ENCODE peak calls at places on chromosomes 2 and 18, in ten cellular contexts. One of them, this sample, is unnamed.

GRCh38 chr2:230828272-230828961 is 36.3 kb upstream of the ITM2C start:
- DNase-seq in stomach: peak
- DNase-seq in activated naive CD8-positive, alpha-beta T cell treated with anti-CD3 and anti-CD28 coated beads for 36 hours: peak
- DNase-seq in lung: no peak
- DNase-seq in foreskin keratinocyte: no peak
- DNase-seq in HFFc6: no peak
- DNase-seq in NCI-H774: no peak
- DNase-seq in A172: no peak
- DNase-seq in dermis blood vessel endothelial cell: no peak
- DNase-seq in AG10803: no peak
- DNase-seq in this sample: no peak

GRCh38 chr2:33262097-33262496 is 214.4 kb upstream of the RASGRP3 start:
- DNase-seq in AG10803: peak
- DNase-seq in dermis blood vessel endothelial cell: no peak
- DNase-seq in A172: no peak
- DNase-seq in NCI-H774: no peak
- DNase-seq in activated naive CD8-positive, alpha-beta T cell treated with anti-CD3 and anti-CD28 coated beads for 36 hours: no peak
- DNase-seq in lung: no peak
- DNase-seq in foreskin keratinocyte: no peak
- DNase-seq in HFFc6: no peak
- DNase-seq in stomach: no peak
- DNase-seq in this sample: no peak

GRCh38 chr2:66888791-66889631 is 454.1 kb downstream of the MEIS1 start:
- DNase-seq in A172: peak
- DNase-seq in NCI-H774: no peak
- DNase-seq in activated naive CD8-positive, alpha-beta T cell treated with anti-CD3 and anti-CD28 coated beads for 36 hours: no peak
- DNase-seq in foreskin keratinocyte: peak
- DNase-seq in lung: no peak
- DNase-seq in stomach: no peak
- DNase-seq in HFFc6: peak
- DNase-seq in AG10803: peak
- DNase-seq in dermis blood vessel endothelial cell: no peak
- DNase-seq in this sample: peak

GRCh38 chr2:225735844-225736243 is 336.3 kb downstream of the NYAP2 start:
- DNase-seq in A172: peak
- DNase-seq in NCI-H774: no peak
- DNase-seq in HFFc6: peak
- DNase-seq in AG10803: peak
- DNase-seq in foreskin keratinocyte: peak
- DNase-seq in activated naive CD8-positive, alpha-beta T cell treated with anti-CD3 and anti-CD28 coated beads for 36 hours: no peak
- DNase-seq in lung: no peak
- DNase-seq in dermis blood vessel endothelial cell: no peak
- DNase-seq in stomach: no peak
- DNase-seq in this sample: peak

GRCh38 chr2:1538663-1539062 is 125.4 kb downstream of the TPO start:
- DNase-seq in dermis blood vessel endothelial cell: peak
- DNase-seq in stomach: no peak
- DNase-seq in NCI-H774: no peak
- DNase-seq in A172: peak
- DNase-seq in AG10803: peak
- DNase-seq in foreskin keratinocyte: no peak
- DNase-seq in HFFc6: peak
- DNase-seq in activated naive CD8-positive, alpha-beta T cell treated with anti-CD3 and anti-CD28 coated beads for 36 hours: peak
- DNase-seq in lung: no peak
- DNase-seq in this sample: no peak

GRCh38 chr2:72891091-72891818 is 4.0 kb downstream of the SPR start:
- DNase-seq in NCI-H774: no peak
- DNase-seq in activated naive CD8-positive, alpha-beta T cell treated with anti-CD3 and anti-CD28 coated beads for 36 hours: no peak
- DNase-seq in AG10803: no peak
- DNase-seq in dermis blood vessel endothelial cell: no peak
- DNase-seq in stomach: no peak
- DNase-seq in lung: no peak
- DNase-seq in HFFc6: no peak
- DNase-seq in A172: no peak
- DNase-seq in foreskin keratinocyte: no peak
- DNase-seq in this sample: no peak

GRCh38 chr2:134216152-134216829 is 37.6 kb upstream of the MGAT5 start:
- DNase-seq in foreskin keratinocyte: peak
- DNase-seq in NCI-H774: no peak
- DNase-seq in HFFc6: no peak
- DNase-seq in A172: no peak
- DNase-seq in dermis blood vessel endothelial cell: no peak
- DNase-seq in stomach: no peak
- DNase-seq in lung: no peak
- DNase-seq in activated naive CD8-positive, alpha-beta T cell treated with anti-CD3 and anti-CD28 coated beads for 36 hours: no peak
- DNase-seq in AG10803: no peak
- DNase-seq in this sample: no peak

GRCh38 chr2:149040451-149040850 is 2.0 kb downstream of the LYPD6B start:
- DNase-seq in lung: no peak
- DNase-seq in dermis blood vessel endothelial cell: peak
- DNase-seq in foreskin keratinocyte: no peak
- DNase-seq in HFFc6: no peak
- DNase-seq in activated naive CD8-positive, alpha-beta T cell treated with anti-CD3 and anti-CD28 coated beads for 36 hours: peak
- DNase-seq in A172: no peak
- DNase-seq in NCI-H774: no peak
- DNase-seq in AG10803: no peak
- DNase-seq in stomach: no peak
- DNase-seq in this sample: no peak

GRCh38 chr18:8842506-8842905 is 137.2 kb downstream of the MTCL1 start:
- DNase-seq in stomach: no peak
- DNase-seq in dermis blood vessel endothelial cell: no peak
- DNase-seq in foreskin keratinocyte: no peak
- DNase-seq in AG10803: no peak
- DNase-seq in activated naive CD8-positive, alpha-beta T cell treated with anti-CD3 and anti-CD28 coated beads for 36 hours: no peak
- DNase-seq in lung: no peak
- DNase-seq in HFFc6: no peak
- DNase-seq in A172: no peak
- DNase-seq in NCI-H774: no peak
- DNase-seq in this sample: no peak

GRCh38 chr2:135096665-135097446 is 44.8 kb downstream of the RAB3GAP1 start:
- DNase-seq in NCI-H774: no peak
- DNase-seq in dermis blood vessel endothelial cell: no peak
- DNase-seq in activated naive CD8-positive, alpha-beta T cell treated with anti-CD3 and anti-CD28 coated beads for 36 hours: no peak
- DNase-seq in HFFc6: no peak
- DNase-seq in stomach: no peak
- DNase-seq in AG10803: no peak
- DNase-seq in lung: no peak
- DNase-seq in A172: no peak
- DNase-seq in foreskin keratinocyte: peak
- DNase-seq in this sample: no peak

GRCh38 chr18:3607309-3608098 is 157.5 kb downstream of the TGIF1 start:
- DNase-seq in activated naive CD8-positive, alpha-beta T cell treated with anti-CD3 and anti-CD28 coated beads for 36 hours: no peak
- DNase-seq in lung: no peak
- DNase-seq in NCI-H774: no peak
- DNase-seq in AG10803: no peak
- DNase-seq in foreskin keratinocyte: no peak
- DNase-seq in dermis blood vessel endothelial cell: no peak
- DNase-seq in stomach: no peak
- DNase-seq in HFFc6: no peak
- DNase-seq in A172: no peak
- DNase-seq in this sample: no peak

GRCh38 chr18:27839141-27839540 is 337.8 kb downstream of the CDH2 start:
- DNase-seq in foreskin keratinocyte: peak
- DNase-seq in NCI-H774: no peak
- DNase-seq in lung: no peak
- DNase-seq in dermis blood vessel endothelial cell: peak
- DNase-seq in AG10803: peak
- DNase-seq in HFFc6: peak
- DNase-seq in A172: peak
- DNase-seq in stomach: no peak
- DNase-seq in activated naive CD8-positive, alpha-beta T cell treated with anti-CD3 and anti-CD28 coated beads for 36 hours: no peak
- DNase-seq in this sample: no peak

GRCh38 chr2:40150206-40150765 is 301.6 kb downstream of the SLC8A1 start:
- DNase-seq in HFFc6: no peak
- DNase-seq in A172: no peak
- DNase-seq in dermis blood vessel endothelial cell: no peak
- DNase-seq in foreskin keratinocyte: no peak
- DNase-seq in lung: no peak
- DNase-seq in stomach: no peak
- DNase-seq in NCI-H774: no peak
- DNase-seq in AG10803: no peak
- DNase-seq in activated naive CD8-positive, alpha-beta T cell treated with anti-CD3 and anti-CD28 coated beads for 36 hours: no peak
- DNase-seq in this sample: no peak

GRCh38 chr2:237868631-237869356 is 9.4 kb downstream of the RAMP1 start:
- DNase-seq in A172: no peak
- DNase-seq in lung: no peak
- DNase-seq in activated naive CD8-positive, alpha-beta T cell treated with anti-CD3 and anti-CD28 coated beads for 36 hours: no peak
- DNase-seq in HFFc6: no peak
- DNase-seq in stomach: no peak
- DNase-seq in dermis blood vessel endothelial cell: no peak
- DNase-seq in foreskin keratinocyte: no peak
- DNase-seq in AG10803: peak
- DNase-seq in NCI-H774: no peak
- DNase-seq in this sample: no peak

GRCh38 chr2:144464730-144465129 is 55.2 kb downstream of the ZEB2 start:
- DNase-seq in NCI-H774: peak
- DNase-seq in HFFc6: no peak
- DNase-seq in stomach: no peak
- DNase-seq in foreskin keratinocyte: no peak
- DNase-seq in A172: no peak
- DNase-seq in lung: no peak
- DNase-seq in activated naive CD8-positive, alpha-beta T cell treated with anti-CD3 and anti-CD28 coated beads for 36 hours: no peak
- DNase-seq in dermis blood vessel endothelial cell: no peak
- DNase-seq in AG10803: no peak
- DNase-seq in this sample: no peak

GRCh38 chr2:240898731-240899467 is 2.9 kb upstream of the MAB21L4 start:
- DNase-seq in lung: no peak
- DNase-seq in foreskin keratinocyte: no peak
- DNase-seq in stomach: no peak
- DNase-seq in NCI-H774: no peak
- DNase-seq in HFFc6: no peak
- DNase-seq in activated naive CD8-positive, alpha-beta T cell treated with anti-CD3 and anti-CD28 coated beads for 36 hours: no peak
- DNase-seq in AG10803: no peak
- DNase-seq in dermis blood vessel endothelial cell: no peak
- DNase-seq in A172: no peak
- DNase-seq in this sample: no peak

GRCh38 chr2:233976087-233976486 is 58.9 kb downstream of the TRPM8 start:
- DNase-seq in AG10803: no peak
- DNase-seq in activated naive CD8-positive, alpha-beta T cell treated with anti-CD3 and anti-CD28 coated beads for 36 hours: no peak
- DNase-seq in dermis blood vessel endothelial cell: no peak
- DNase-seq in stomach: no peak
- DNase-seq in lung: no peak
- DNase-seq in HFFc6: no peak
- DNase-seq in NCI-H774: no peak
- DNase-seq in foreskin keratinocyte: no peak
- DNase-seq in A172: no peak
- DNase-seq in this sample: no peak

GRCh38 chr2:8309131-8309530 is 372.7 kb upstream of the ID2 start:
- DNase-seq in NCI-H774: no peak
- DNase-seq in dermis blood vessel endothelial cell: no peak
- DNase-seq in foreskin keratinocyte: no peak
- DNase-seq in activated naive CD8-positive, alpha-beta T cell treated with anti-CD3 and anti-CD28 coated beads for 36 hours: no peak
- DNase-seq in lung: no peak
- DNase-seq in AG10803: no peak
- DNase-seq in stomach: no peak
- DNase-seq in A172: no peak
- DNase-seq in HFFc6: no peak
- DNase-seq in this sample: no peak

GRCh38 chr2:65630643-65631042 is 198.2 kb upstream of the SPRED2 start:
- DNase-seq in foreskin keratinocyte: peak
- DNase-seq in activated naive CD8-positive, alpha-beta T cell treated with anti-CD3 and anti-CD28 coated beads for 36 hours: no peak
- DNase-seq in A172: peak
- DNase-seq in stomach: no peak
- DNase-seq in dermis blood vessel endothelial cell: no peak
- DNase-seq in AG10803: peak
- DNase-seq in HFFc6: peak
- DNase-seq in NCI-H774: no peak
- DNase-seq in lung: no peak
- DNase-seq in this sample: peak

GRCh38 chr18:39627936-39628335 is 2062.3 kb upstream of the CELF4 start:
- DNase-seq in A172: no peak
- DNase-seq in AG10803: no peak
- DNase-seq in NCI-H774: no peak
- DNase-seq in stomach: no peak
- DNase-seq in activated naive CD8-positive, alpha-beta T cell treated with anti-CD3 and anti-CD28 coated beads for 36 hours: no peak
- DNase-seq in HFFc6: no peak
- DNase-seq in foreskin keratinocyte: no peak
- DNase-seq in dermis blood vessel endothelial cell: no peak
- DNase-seq in lung: no peak
- DNase-seq in this sample: no peak

GRCh38 chr18:43396266-43396665 is 119.0 kb upstream of the SYT4 start:
- DNase-seq in stomach: no peak
- DNase-seq in activated naive CD8-positive, alpha-beta T cell treated with anti-CD3 and anti-CD28 coated beads for 36 hours: no peak
- DNase-seq in lung: no peak
- DNase-seq in foreskin keratinocyte: no peak
- DNase-seq in NCI-H774: no peak
- DNase-seq in HFFc6: peak
- DNase-seq in A172: no peak
- DNase-seq in dermis blood vessel endothelial cell: no peak
- DNase-seq in AG10803: no peak
- DNase-seq in this sample: no peak

GRCh38 chr2:160334028-160334729 is 134.1 kb upstream of the ITGB6 start:
- DNase-seq in lung: no peak
- DNase-seq in HFFc6: peak
- DNase-seq in foreskin keratinocyte: no peak
- DNase-seq in activated naive CD8-positive, alpha-beta T cell treated with anti-CD3 and anti-CD28 coated beads for 36 hours: no peak
- DNase-seq in dermis blood vessel endothelial cell: peak
- DNase-seq in A172: no peak
- DNase-seq in NCI-H774: no peak
- DNase-seq in stomach: no peak
- DNase-seq in AG10803: peak
- DNase-seq in this sample: no peak

GRCh38 chr18:14928396-14928795 is 180.4 kb downstream of the ANKRD30B start:
- DNase-seq in activated naive CD8-positive, alpha-beta T cell treated with anti-CD3 and anti-CD28 coated beads for 36 hours: no peak
- DNase-seq in HFFc6: no peak
- DNase-seq in stomach: no peak
- DNase-seq in dermis blood vessel endothelial cell: no peak
- DNase-seq in lung: no peak
- DNase-seq in NCI-H774: no peak
- DNase-seq in foreskin keratinocyte: no peak
- DNase-seq in A172: no peak
- DNase-seq in AG10803: no peak
- DNase-seq in this sample: no peak

GRCh38 chr2:149068996-149069888 is 30.7 kb downstream of the LYPD6B start:
- DNase-seq in lung: no peak
- DNase-seq in A172: peak
- DNase-seq in stomach: no peak
- DNase-seq in dermis blood vessel endothelial cell: no peak
- DNase-seq in activated naive CD8-positive, alpha-beta T cell treated with anti-CD3 and anti-CD28 coated beads for 36 hours: no peak
- DNase-seq in NCI-H774: no peak
- DNase-seq in HFFc6: peak
- DNase-seq in foreskin keratinocyte: no peak
- DNase-seq in AG10803: peak
- DNase-seq in this sample: no peak

GRCh38 chr2:157853211-157853610 is 22.9 kb downstream of the ACVR1 start:
- DNase-seq in HFFc6: no peak
- DNase-seq in foreskin keratinocyte: no peak
- DNase-seq in lung: no peak
- DNase-seq in AG10803: no peak
- DNase-seq in activated naive CD8-positive, alpha-beta T cell treated with anti-CD3 and anti-CD28 coated beads for 36 hours: no peak
- DNase-seq in NCI-H774: no peak
- DNase-seq in stomach: no peak
- DNase-seq in A172: no peak
- DNase-seq in dermis blood vessel endothelial cell: peak
- DNase-seq in this sample: no peak

GRCh38 chr2:17184512-17184911 is 333.7 kb downstream of the RAD51AP2 start:
- DNase-seq in AG10803: no peak
- DNase-seq in stomach: no peak
- DNase-seq in activated naive CD8-positive, alpha-beta T cell treated with anti-CD3 and anti-CD28 coated beads for 36 hours: no peak
- DNase-seq in dermis blood vessel endothelial cell: no peak
- DNase-seq in A172: no peak
- DNase-seq in HFFc6: no peak
- DNase-seq in NCI-H774: no peak
- DNase-seq in foreskin keratinocyte: no peak
- DNase-seq in lung: no peak
- DNase-seq in this sample: no peak

GRCh38 chr2:37599688-37600525 is 71.5 kb downstream of the CDC42EP3 start:
- DNase-seq in stomach: peak
- DNase-seq in foreskin keratinocyte: no peak
- DNase-seq in HFFc6: no peak
- DNase-seq in A172: no peak
- DNase-seq in AG10803: no peak
- DNase-seq in NCI-H774: no peak
- DNase-seq in dermis blood vessel endothelial cell: no peak
- DNase-seq in activated naive CD8-positive, alpha-beta T cell treated with anti-CD3 and anti-CD28 coated beads for 36 hours: peak
- DNase-seq in lung: no peak
- DNase-seq in this sample: peak

GRCh38 chr2:121596221-121597080 is 52.8 kb downstream of the CLASP1 start:
- DNase-seq in HFFc6: peak
- DNase-seq in NCI-H774: no peak
- DNase-seq in foreskin keratinocyte: no peak
- DNase-seq in lung: no peak
- DNase-seq in stomach: no peak
- DNase-seq in A172: peak
- DNase-seq in activated naive CD8-positive, alpha-beta T cell treated with anti-CD3 and anti-CD28 coated beads for 36 hours: peak
- DNase-seq in dermis blood vessel endothelial cell: peak
- DNase-seq in AG10803: peak
- DNase-seq in this sample: peak

This sample was measured in mucosa of gallbladder.